ENCODE peak calls at places on chromosomes 12 and 14, in eight cellular contexts. H, O, U, Z, R, X, Q and M are unnamed samples.

GRCh38 chr12:56408799-56409417 is 40.3 kb downstream of the TIMELESS start:
- DNase-seq in U (no peak), H (no peak), X (no peak), O (no peak), Z (no peak), R (no peak), Q (no peak), M (no peak)

GRCh38 chr14:91019673-91020072 is 40.8 kb downstream of the RPS6KA5 start:
- DNase-seq in Q (no peak), U (peak; percentile 77), R (no peak), X (no peak), O (no peak), Z (no peak), H (no peak), M (no peak)

GRCh38 chr12:88471641-88472040 is 108.6 kb downstream of the KITLG start:
- DNase-seq in O (peak; percentile 94), Z (no peak), X (peak; percentile 92), Q (no peak), R (peak; percentile 22), U (no peak), H (no peak), M (no peak)

GRCh38 chr12:3225796-3226180 is 148.6 kb downstream of the TSPAN9 start:
- DNase-seq in Q (no peak), Z (no peak), O (peak; percentile 29), R (no peak), X (no peak), H (no peak), U (no peak), M (no peak)

GRCh38 chr12:121227294-121227693 is 17.4 kb downstream of the P2RX4 start:
- DNase-seq in R (no peak), O (no peak), U (peak; percentile 93), H (no peak), Z (no peak), Q (no peak), X (no peak), M (no peak)

GRCh38 chr14:50040401-50040775 is 76.0 kb downstream of the VCPKMT start:
- DNase-seq in Q (no peak), O (peak; percentile 68), Z (no peak), X (peak; percentile 60), U (no peak), H (no peak), R (no peak), M (no peak)

GRCh38 chr14:48398675-48399282 is 723.4 kb upstream of the MDGA2 start:
- DNase-seq in Z (no peak), Q (no peak), O (peak; percentile 64), H (no peak), R (peak; percentile 65), X (peak; percentile 8), U (peak; percentile 21), M (no peak)

GRCh38 chr12:113065126-113066007 is 8.8 kb downstream of the DTX1 start:
- DNase-seq in X (no peak), Q (no peak), R (peak; percentile 95), U (no peak), O (peak; percentile 43), H (no peak), Z (no peak), M (no peak)

GRCh38 chr12:5768171-5768879 is 176.7 kb downstream of the ANO2 start:
- DNase-seq in X (no peak), R (no peak), Q (no peak), H (no peak), U (no peak), O (peak; percentile 6), Z (no peak), M (no peak)

GRCh38 chr14:96260341-96260821 is 4.4 kb downstream of the BDKRB1 start:
- DNase-seq in Q (no peak), O (no peak), X (peak; percentile 93), H (no peak), Z (no peak), U (peak; percentile 10), R (no peak), M (no peak)

GRCh38 chr14:36513012-36513420 is 7.0 kb downstream of the NKX2-1 start:
- DNase-seq in O (peak; percentile 23), Q (no peak), X (no peak), U (peak; percentile 78), R (no peak), H (no peak), Z (no peak), M (no peak)